ENCODE peak calls at places on chromosomes 5 and 9, in six cellular contexts. R, D, P, Z, Q and V are unnamed samples.

GRCh38 chr5:150763023-150763793 is 4.4 kb upstream of the DCTN4 start:
- DNase-seq in Q (no peak), P (peak; percentile 96), Z (peak; percentile 80), R (no peak), D (no peak), V (no peak)

GRCh38 chr9:107243757-107244156 is 39.3 kb upstream of the RAD23B start:
- DNase-seq in R (no peak), Q (no peak), D (no peak), P (peak; percentile 11), Z (peak; percentile 89), V (no peak)

GRCh38 chr9:74824654-74825053 is 63.1 kb downstream of the TRPM6 start:
- DNase-seq in P (no peak), Z (no peak), Q (no peak), D (no peak), R (no peak), V (peak; percentile 67)

GRCh38 chr9:91789941-91790340 is 160.1 kb downstream of the ROR2 start:
- DNase-seq in D (no peak), P (no peak), R (no peak), Z (no peak), Q (no peak), V (no peak)

GRCh38 chr5:57780306-57780958 is 297.8 kb upstream of the ACTBL2 start:
- DNase-seq in D (no peak), Z (no peak), R (no peak), P (no peak), Q (no peak), V (peak; percentile 93)

GRCh38 chr5:121158433-121158832 is 693.2 kb upstream of the FTMT start:
- DNase-seq in R (no peak), Q (no peak), P (no peak), D (no peak), Z (no peak), V (no peak)

GRCh38 chr5:178182158-178182876 is 4.9 kb downstream of the GMCL2 start:
- DNase-seq in D (no peak), Q (no peak), P (peak; percentile 79), Z (no peak), R (no peak), V (no peak)

GRCh38 chr9:126971261-126971660 is 56.7 kb downstream of the RALGPS1 start:
- DNase-seq in Q (no peak), D (no peak), Z (no peak), P (no peak), R (no peak), V (peak; percentile 59)

GRCh38 chr5:172646716-172647285 is 5.7 kb downstream of the NEURL1B start:
- DNase-seq in Z (peak; percentile 25), P (peak; percentile 21), D (peak; percentile 62), R (peak; percentile 73), Q (no peak), V (no peak)

GRCh38 chr5:97832645-97833296 is 649.7 kb upstream of the RIOK2 start:
- DNase-seq in R (no peak), D (no peak), P (no peak), Q (no peak), Z (no peak), V (no peak)

GRCh38 chr5:14183187-14183939 is 40.2 kb downstream of the TRIO start:
- DNase-seq in Z (no peak), D (no peak), R (no peak), P (no peak), Q (no peak), V (no peak)

GRCh38 chr5:171314728-171315385 is 5.8 kb downstream of the TLX3 start:
- DNase-seq in R (no peak), D (peak; percentile 41), P (no peak), Z (no peak), Q (no peak), V (peak; percentile 24)

GRCh38 chr9:78541868-78542267 is 244.9 kb downstream of the PSAT1 start:
- DNase-seq in Z (no peak), D (no peak), Q (no peak), P (no peak), R (no peak), V (no peak)

GRCh38 chr9:121333950-121334773 is 35.9 kb downstream of the STOM start:
- DNase-seq in R (no peak), P (peak; percentile 82), D (no peak), Z (no peak), Q (no peak), V (no peak)

GRCh38 chr9:127175764-127176163 is 53.3 kb upstream of the ANGPTL2 start:
- DNase-seq in D (no peak), P (no peak), Z (no peak), R (no peak), Q (no peak), V (no peak)

GRCh38 chr5:16051246-16051645 is 128.3 kb downstream of the MARCHF11 start:
- DNase-seq in P (no peak), R (no peak), Z (no peak), Q (no peak), D (no peak), V (no peak)

GRCh38 chr5:143244000-143244736 is 159.3 kb downstream of the NR3C1 start:
- DNase-seq in Q (no peak), D (no peak), P (no peak), Z (peak; percentile 62), R (peak; percentile 81), V (peak; percentile 60)

GRCh38 chr5:60102961-60103683 is 209.6 kb upstream of the PDE4D start:
- DNase-seq in R (peak; percentile 9), D (no peak), Q (no peak), P (no peak), Z (no peak), V (no peak)

GRCh38 chr5:91187032-91187431 is 196.1 kb downstream of the ARRDC3 start:
- DNase-seq in Z (no peak), R (no peak), D (no peak), P (no peak), Q (no peak), V (no peak)

GRCh38 chr9:137368431-137369110 is 54.4 kb downstream of the EXD3 start:
- DNase-seq in R (no peak), Z (no peak), Q (no peak), D (peak; percentile 10), P (no peak), V (no peak)

GRCh38 chr5:148151872-148152271 is 16.5 kb upstream of the SPINK14 start:
- DNase-seq in Q (no peak), Z (no peak), R (no peak), D (no peak), P (no peak), V (peak; percentile 31)
- TF ChIP-seq MAX in Q (no peak), Z (no peak), R (no peak), D (no peak), P (no peak), V (no peak)

GRCh38 chr9:115133649-115134048 is 15.7 kb upstream of the TNC start:
- DNase-seq in Z (no peak), R (no peak), Q (no peak), P (no peak), D (no peak), V (no peak)
- TF ChIP-seq JUN in Z (no peak), R (no peak), Q (no peak), P (no peak), D (no peak), V (no peak)

GRCh38 chr9:133934512-133935221 is 57.5 kb downstream of the VAV2 start:
- DNase-seq in R (no peak), Q (no peak), D (no peak), P (no peak), Z (no peak), V (no peak)

GRCh38 chr9:133932176-133932575 is 59.9 kb downstream of the VAV2 start:
- DNase-seq in Q (no peak), Z (no peak), R (no peak), D (no peak), P (no peak), V (peak; percentile 88)

GRCh38 chr9:133931059-133931458 is 61.1 kb downstream of the VAV2 start:
- DNase-seq in Z (no peak), Q (no peak), R (no peak), P (no peak), D (no peak), V (no peak)

GRCh38 chr9:133933426-133934026 is 58.6 kb downstream of the VAV2 start:
- DNase-seq in P (no peak), Q (no peak), Z (no peak), D (no peak), R (no peak), V (no peak)

DNA sequence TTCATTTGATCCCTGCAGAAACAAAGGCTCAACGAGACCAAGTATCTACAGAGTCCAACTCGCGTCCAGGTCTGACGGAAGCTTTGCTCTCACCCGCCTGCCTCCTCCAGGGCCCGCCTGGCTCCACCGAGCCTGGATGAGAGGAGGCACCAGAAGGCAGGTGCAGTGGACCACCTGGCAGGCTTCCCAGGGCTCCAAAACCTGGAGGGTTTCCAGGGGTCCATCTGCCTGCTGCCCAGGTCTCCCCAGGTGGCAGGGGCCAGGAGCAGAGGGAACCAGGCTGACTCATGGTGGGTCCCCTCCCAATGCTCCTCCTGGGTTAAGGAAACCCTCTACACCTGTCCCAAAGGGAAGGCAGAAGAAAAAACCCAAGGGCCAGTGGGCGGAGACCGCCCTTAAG is 59.5 kb downstream of the VAV2 start:
- DNase-seq in R (no peak), Q (no peak), P (no peak), D (no peak), Z (no peak), V (no peak)
- TF ChIP-seq MAX in R (no peak), Q (no peak), P (no peak), D (no peak), Z (no peak), V (no peak)

GRCh38 chr9:20384642-20385041 is 237.7 kb downstream of the MLLT3 start:
- DNase-seq in R (no peak), Z (no peak), D (no peak), P (no peak), Q (no peak), V (no peak)

GRCh38 chr9:20391208-20391607 is 231.1 kb downstream of the MLLT3 start:
- DNase-seq in Z (no peak), D (no peak), R (no peak), Q (no peak), P (no peak), V (no peak)

GRCh38 chr9:20382460-20383071 is 239.7 kb downstream of the MLLT3 start:
- DNase-seq in D (no peak), R (no peak), P (no peak), Z (peak; percentile 74), Q (no peak), V (no peak)

GRCh38 chr9:20390400-20390799 is 231.9 kb downstream of the MLLT3 start:
- DNase-seq in Q (no peak), D (no peak), R (no peak), P (no peak), Z (no peak), V (no peak)

GRCh38 chr9:20387062-20387461 is 235.2 kb downstream of the MLLT3 start:
- DNase-seq in Q (no peak), P (no peak), Z (no peak), R (no peak), D (no peak), V (no peak)
- TF ChIP-seq JUN in Q (no peak), P (no peak), Z (no peak), R (no peak), D (no peak), V (no peak)